ENCODE peak calls at places on chromosome 9, in seven cellular contexts. R, U, I, D, Y, E and V are unnamed samples.

GRCh38 chr9:106929471-106930198 is 66.7 kb downstream of the ZNF462 start:
- DNase-seq in R (peak), U (peak), I (no peak), D (peak), Y (no peak), E (no peak), V (no peak)

GRCh38 chr9:97710356-97711222 is 13.4 kb upstream of the XPA start:
- DNase-seq in R (no peak), U (peak), I (peak), D (peak), Y (no peak), E (peak), V (peak)

GRCh38 chr9:107484117-107484723 is 5.3 kb downstream of the KLF4 start:
- DNase-seq in R (peak), U (peak), I (no peak), D (peak), Y (no peak), E (no peak), V (peak)

GRCh38 chr9:134231330-134231745 is 67.0 kb upstream of the RNU6ATAC start:
- DNase-seq in R (no peak), U (no peak), I (peak), D (no peak), Y (no peak), E (no peak), V (no peak)

GRCh38 chr9:81250041-81250440 is 439.3 kb downstream of the TLE1 start:
- DNase-seq in R (no peak), U (no peak), I (no peak), D (no peak), Y (no peak), E (no peak), V (no peak)

GRCh38 chr9:92632641-92633040 is 37.3 kb downstream of the IPPK start:
- DNase-seq in R (no peak), U (no peak), I (no peak), D (no peak), Y (no peak), E (peak), V (no peak)

GRCh38 chr9:91663858-91664257 is 240.2 kb upstream of the NFIL3 start:
- DNase-seq in R (no peak), U (no peak), I (no peak), D (no peak), Y (no peak), E (no peak), V (no peak)

GRCh38 chr9:100567856-100568255 is 10.0 kb upstream of the CAVIN4 start:
- DNase-seq in R (no peak), U (no peak), I (no peak), D (no peak), Y (no peak), E (no peak), V (no peak)

GRCh38 chr9:20594521-20594920 is 27.8 kb downstream of the MLLT3 start:
- DNase-seq in R (no peak), U (no peak), I (no peak), D (no peak), Y (no peak), E (no peak), V (no peak)

GRCh38 chr9:130172161-130172857 is at the start of gene NCS1:
- DNase-seq in R (no peak), U (peak), I (peak), D (peak), Y (peak), E (peak), V (no peak)

GRCh38 chr9:130884542-130885421 is 11.8 kb downstream of the QRFP start:
- DNase-seq in R (no peak), U (no peak), I (no peak), D (no peak), Y (no peak), E (no peak), V (no peak)

GRCh38 chr9:116349684-116350083 is 196.1 kb downstream of the PAPPA start:
- DNase-seq in R (no peak), U (no peak), I (no peak), D (no peak), Y (no peak), E (no peak), V (no peak)

DNA sequence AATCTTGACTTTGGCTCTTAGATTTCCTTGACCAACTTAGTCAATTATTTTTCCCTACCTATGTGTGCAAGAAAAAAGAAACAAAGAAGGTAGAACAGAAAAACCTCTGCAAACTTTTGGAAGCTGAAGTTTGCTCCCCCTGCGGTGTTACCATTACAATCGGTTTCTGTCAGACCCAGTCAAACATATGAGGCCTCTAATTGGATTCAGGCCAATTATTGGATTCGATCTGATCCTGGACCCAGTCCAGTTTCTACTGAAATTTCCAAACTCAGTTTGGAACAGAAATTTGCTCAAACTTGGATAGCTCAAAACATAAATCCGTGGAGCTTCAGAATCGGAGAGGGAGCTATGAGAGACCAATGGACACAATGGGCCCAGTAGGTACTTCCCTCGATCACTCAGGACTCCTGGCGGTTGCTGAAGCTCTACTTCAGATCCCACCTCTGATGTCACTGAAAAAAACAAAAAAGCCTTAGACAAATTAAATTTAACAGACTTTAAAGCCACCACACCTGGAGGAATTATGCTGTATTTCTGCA is 523.9 kb downstream of the DMRTA1 start:
- DNase-seq in R (no peak), U (no peak), I (no peak), D (no peak), Y (no peak), E (no peak), V (no peak)
- TF ChIP-seq CTCF in R (no peak), U (no peak), I (no peak), D (no peak), Y (no peak), E (no peak), V (no peak)

GRCh38 chr9:126705311-126705766 is 91.6 kb downstream of the LMX1B start:
- DNase-seq in R (no peak), U (peak), I (peak), D (peak), Y (peak), E (peak), V (peak)
- H3K4me3 ChIP-seq in R (peak), U (no peak), I (peak), D (peak), Y (no peak), E (no peak), V (no peak)

GRCh38 chr9:17528859-17529258 is 50.0 kb upstream of the SH3GL2 start:
- DNase-seq in R (no peak), U (peak), I (no peak), D (peak), Y (no peak), E (no peak), V (no peak)
- TF ChIP-seq CTCF in R (peak), U (peak), I (no peak), D (peak), Y (no peak), E (no peak), V (no peak)

DNA sequence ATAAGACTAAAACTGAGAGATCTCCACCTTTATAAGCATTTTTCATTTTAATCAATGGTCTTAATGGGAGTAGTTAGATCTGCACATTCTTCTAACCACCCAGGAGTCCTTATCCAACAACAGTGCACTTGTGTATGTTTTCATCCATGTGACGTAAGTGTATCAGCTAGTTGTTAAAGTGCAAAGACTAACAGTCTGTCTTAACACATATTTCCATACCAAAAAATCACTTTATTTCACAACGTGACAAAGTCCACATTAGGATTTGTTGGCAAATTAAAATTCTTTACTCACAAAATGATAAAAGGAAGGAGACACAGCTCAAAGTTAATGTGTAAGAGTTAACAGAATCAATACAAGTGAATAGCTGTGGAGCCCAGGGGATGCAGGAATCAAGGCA is 1.9 kb upstream of the SMC2 start:
- DNase-seq in R (no peak), U (no peak), I (no peak), D (no peak), Y (no peak), E (no peak), V (no peak)
- H3K4me3 ChIP-seq in R (no peak), U (no peak), I (no peak), D (no peak), Y (no peak), E (no peak), V (no peak)

GRCh38 chr9:1709347-1709746 is 305.8 kb upstream of the SMARCA2 start:
- DNase-seq in R (no peak), U (no peak), I (no peak), D (peak), Y (no peak), E (peak), V (no peak)
- TF ChIP-seq CTCF in R (no peak), U (no peak), I (no peak), D (no peak), Y (peak), E (peak), V (no peak)

GRCh38 chr9:70407081-70407503 is 7.4 kb downstream of the KLF9 start:
- DNase-seq in R (peak), U (peak), I (no peak), D (peak), Y (no peak), E (no peak), V (peak)
- H3K4me3 ChIP-seq in R (peak), U (peak), I (no peak), D (no peak), Y (peak), E (no peak), V (no peak)

GRCh38 chr9:120928720-120929389 is 2.3 kb upstream of the TRAF1 start:
- DNase-seq in R (no peak), U (no peak), I (peak), D (peak), Y (peak), E (peak), V (no peak)
- TF ChIP-seq CTCF in R (peak), U (no peak), I (no peak), D (no peak), Y (peak), E (peak), V (no peak)

DNA sequence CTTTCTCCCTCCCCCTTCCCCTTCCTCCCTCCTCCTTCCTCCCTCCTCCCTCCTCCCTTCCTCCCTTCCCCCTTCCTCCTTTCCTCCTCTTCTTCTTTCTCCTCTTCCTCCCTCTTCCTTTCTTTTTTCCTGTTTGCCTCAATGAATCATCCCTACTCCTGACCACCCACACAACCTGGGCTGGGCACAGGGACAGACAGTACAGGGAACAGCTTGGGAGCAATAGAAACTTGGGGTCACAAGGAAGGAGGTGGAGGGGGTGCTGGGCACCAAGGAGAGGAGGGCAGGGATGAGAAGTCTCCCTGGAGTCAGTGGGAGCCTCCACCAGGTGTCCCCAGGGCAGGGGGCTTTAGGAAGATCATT is 5.0 kb downstream of the TTC16 start:
- DNase-seq in R (no peak), U (no peak), I (no peak), D (no peak), Y (no peak), E (no peak), V (no peak)
- H3K4me3 ChIP-seq in R (no peak), U (no peak), I (no peak), D (no peak), Y (no peak), E (no peak), V (no peak)

GRCh38 chr9:127822108-127822507 is 19.4 kb downstream of the FPGS start:
- DNase-seq in R (no peak), U (no peak), I (no peak), D (no peak), Y (no peak), E (no peak), V (no peak)

GRCh38 chr9:127828262-127829031 is 25.8 kb downstream of the FPGS start:
- DNase-seq in R (no peak), U (peak), I (no peak), D (peak), Y (peak), E (peak), V (no peak)

GRCh38 chr9:127829205-127829935 is 25.1 kb downstream of the ENG start:
- DNase-seq in R (no peak), U (no peak), I (no peak), D (no peak), Y (no peak), E (no peak), V (no peak)

GRCh38 chr9:127826253-127826913 is 23.7 kb downstream of the FPGS start:
- DNase-seq in R (no peak), U (no peak), I (no peak), D (no peak), Y (no peak), E (no peak), V (no peak)

DNA sequence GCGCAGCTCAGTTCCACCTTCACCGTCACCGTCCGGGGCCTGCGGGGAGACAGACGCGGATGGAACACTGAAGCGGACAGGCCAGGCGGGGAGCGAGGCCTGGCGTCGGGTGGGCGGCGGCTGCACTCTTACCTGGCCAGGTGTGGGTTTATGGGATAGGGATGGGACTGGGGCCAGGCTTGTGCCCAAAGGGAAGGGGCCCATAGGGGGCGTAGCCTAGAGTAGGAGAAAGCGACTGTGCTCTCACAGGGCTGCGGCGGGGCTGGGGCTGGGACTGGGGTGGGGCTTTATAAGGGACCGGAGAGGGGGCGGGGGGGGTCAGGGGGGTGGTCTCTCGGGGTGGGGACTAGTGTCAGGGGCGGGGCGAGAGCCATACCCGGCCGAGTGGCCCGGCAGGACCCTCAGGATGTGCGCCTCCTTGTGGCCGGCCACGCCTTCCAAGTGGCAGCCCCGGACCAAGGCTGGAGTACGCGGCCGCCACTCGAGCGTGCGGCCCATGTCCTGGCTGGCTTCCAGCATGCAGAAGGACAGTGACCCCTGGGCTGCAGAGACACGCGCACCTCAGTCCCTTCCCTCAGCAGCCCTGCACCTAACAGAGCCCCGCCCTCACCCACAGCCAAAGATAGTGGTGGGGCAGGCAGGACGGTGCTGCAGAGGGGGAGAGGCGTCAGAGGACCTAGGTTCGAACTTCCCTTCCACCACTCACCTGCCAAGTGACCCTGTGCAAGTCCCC is 22.8 kb downstream of the FPGS start:
- DNase-seq in R (no peak), U (no peak), I (no peak), D (no peak), Y (no peak), E (peak), V (no peak)
- TF ChIP-seq CTCF in R (peak), U (peak), I (no peak), D (peak), Y (no peak), E (peak), V (peak)